ENCODE peak calls at places on chromosomes 13 and 19, in six cellular contexts. K, V, Z, U, A and H are unnamed samples.
A peak's percentile ranks its signal among the peaks of the same experiment; 100 is the strongest.

GRCh38 chr13:110469597-110469996 is 91.9 kb downstream of the RAB20 start:
- DNase-seq in U (no peak), V (no peak), Z (no peak), A (no peak), K (no peak), H (no peak)

GRCh38 chr19:48683349-48683748 is 10.5 kb upstream of the NTN5 start:
- DNase-seq in V (no peak), K (no peak), A (no peak), Z (no peak), U (peak; percentile 58), H (no peak)

GRCh38 chr19:29528946-29529645 is 3.3 kb downstream of the VSTM2B start:
- DNase-seq in A (peak; percentile 70), Z (peak; percentile 26), U (no peak), K (no peak), V (no peak), H (no peak)

GRCh38 chr19:13717194-13717643 is 47.1 kb upstream of the MRI1 start:
- DNase-seq in Z (no peak), V (no peak), A (no peak), K (no peak), U (no peak), H (no peak)

GRCh38 chr19:13881692-13882418 is 4.9 kb downstream of the NANOS3 start:
- DNase-seq in V (peak; percentile 79), A (no peak), K (peak; percentile 73), U (no peak), Z (no peak), H (no peak)

GRCh38 chr19:28393574-28394336 is 819.2 kb downstream of the UQCRFS1 start:
- DNase-seq in K (no peak), Z (no peak), A (no peak), V (no peak), U (no peak), H (no peak)

GRCh38 chr13:93145199-93145598 is 81.4 kb upstream of the GPC6 start:
- DNase-seq in A (no peak), K (no peak), V (no peak), U (no peak), Z (no peak), H (no peak)

GRCh38 chr13:19646062-19646461 is 12.6 kb downstream of the MPHOSPH8 start:
- DNase-seq in A (no peak), U (no peak), K (no peak), V (no peak), Z (no peak), H (no peak)

GRCh38 chr13:48542581-48543341 is 9.9 kb upstream of the RCBTB2 start:
- DNase-seq in K (peak; percentile 49), V (peak; percentile 57), Z (peak; percentile 26), A (peak; percentile 49), U (peak; percentile 64), H (peak; percentile 29)

GRCh38 chr19:8629184-8629583 is 1.2 kb upstream of the NFILZ start:
- DNase-seq in K (no peak), Z (no peak), U (no peak), A (no peak), V (no peak), H (no peak)
- H3K36me3 ChIP-seq in K (no peaks in the 10 kb centered on the region), Z (no peaks in the 10 kb centered on the region), U (no peaks in the 10 kb centered on the region), A (no peaks in the 10 kb centered on the region), V (no peaks in the 10 kb centered on the region), H (no peaks in the 10 kb centered on the region)

DNA sequence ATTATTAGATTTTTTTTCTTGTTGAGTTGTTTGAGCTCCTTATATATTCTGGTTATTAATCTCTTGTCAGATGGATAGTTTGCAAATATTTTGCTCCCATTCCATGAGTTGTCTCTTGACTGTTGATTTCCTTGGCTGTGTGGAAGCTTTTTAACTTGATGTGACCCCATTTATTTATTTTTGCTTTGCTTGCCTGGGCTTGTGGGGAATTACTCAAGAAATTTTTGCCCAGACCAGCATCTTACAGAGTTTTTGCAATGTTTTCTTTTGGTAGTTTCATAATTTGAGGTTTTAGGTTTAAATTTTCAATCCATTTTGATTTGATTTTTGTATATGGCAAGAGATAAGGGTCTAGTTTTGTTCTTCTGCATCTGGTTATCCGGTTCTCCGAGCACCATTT is 124.7 kb downstream of the PCCA start:
- DNase-seq in A (no peak), V (no peak), K (no peak), U (no peak), Z (no peak), H (peak; percentile 51)
- H3K9me3 ChIP-seq in A (no peaks in the 10 kb centered on the region), V (no peaks in the 10 kb centered on the region), K (no peaks in the 10 kb centered on the region), U (no peaks in the 10 kb centered on the region), Z (no peaks in the 10 kb centered on the region), H (no peaks in the 10 kb centered on the region)

GRCh38 chr19:4362038-4362828 is 18.9 kb downstream of the MPND start:
- DNase-seq in K (peak; percentile 28), Z (no peak), U (peak; percentile 57), A (peak; percentile 58), V (no peak), H (no peak)

GRCh38 chr19:4360641-4361151 is 17.3 kb downstream of the MPND start:
- DNase-seq in V (no peak), A (no peak), K (no peak), Z (no peak), U (peak; percentile 83), H (no peak)

GRCh38 chr19:4361152-4362037 is 18.0 kb downstream of the MPND start:
- DNase-seq in Z (no peak), K (peak; percentile 34), V (no peak), A (no peak), U (peak; percentile 71), H (no peak)

GRCh38 chr19:4363571-4364304 is 20.4 kb downstream of the MPND start:
- DNase-seq in Z (no peak), A (peak; percentile 45), V (no peak), U (no peak), K (peak; percentile 26), H (no peak)

GRCh38 chr19:4362871-4363545 is 19.6 kb downstream of the MPND start:
- DNase-seq in A (peak; percentile 76), K (peak; percentile 35), V (no peak), U (no peak), Z (no peak), H (no peak)
- H3K36me3 ChIP-seq in A (peaks cover 10% of the 10 kb centered on the region), K (no peaks in the 10 kb centered on the region), V (no peaks in the 10 kb centered on the region), U (no peaks in the 10 kb centered on the region), Z (peaks cover 58% of the 10 kb centered on the region), H (peaks cover 71% of the 10 kb centered on the region)

DNA sequence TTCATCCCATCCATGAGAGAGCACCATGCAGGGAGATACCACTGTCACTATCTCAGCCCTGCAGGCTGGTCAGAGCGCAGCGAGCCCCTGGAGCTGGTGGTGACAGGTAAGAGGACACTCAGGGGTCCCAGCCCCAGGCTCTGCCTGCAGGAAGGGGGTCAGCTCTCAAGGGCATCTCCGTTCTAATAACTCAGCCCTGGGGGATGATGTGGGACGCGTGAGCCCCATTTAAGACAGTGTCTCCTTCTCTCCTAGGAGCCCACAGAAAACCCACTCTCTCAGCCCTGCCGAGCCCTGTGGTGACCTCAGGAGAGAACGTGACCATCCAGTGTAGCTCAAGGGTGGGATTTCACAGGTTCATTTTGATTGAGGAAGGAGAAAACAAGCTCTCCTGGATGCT is 15.5 kb upstream of the KIR3DL3 start:
- DNase-seq in K (no peak), V (no peak), A (no peak), U (no peak), Z (no peak), H (no peak)
- H3K9me3 ChIP-seq in K (no peaks in the 10 kb centered on the region), V (no peaks in the 10 kb centered on the region), A (peaks cover 77% of the 10 kb centered on the region), U (no peaks in the 10 kb centered on the region), Z (peaks cover 44% of the 10 kb centered on the region), H (no peaks in the 10 kb centered on the region)

DNA sequence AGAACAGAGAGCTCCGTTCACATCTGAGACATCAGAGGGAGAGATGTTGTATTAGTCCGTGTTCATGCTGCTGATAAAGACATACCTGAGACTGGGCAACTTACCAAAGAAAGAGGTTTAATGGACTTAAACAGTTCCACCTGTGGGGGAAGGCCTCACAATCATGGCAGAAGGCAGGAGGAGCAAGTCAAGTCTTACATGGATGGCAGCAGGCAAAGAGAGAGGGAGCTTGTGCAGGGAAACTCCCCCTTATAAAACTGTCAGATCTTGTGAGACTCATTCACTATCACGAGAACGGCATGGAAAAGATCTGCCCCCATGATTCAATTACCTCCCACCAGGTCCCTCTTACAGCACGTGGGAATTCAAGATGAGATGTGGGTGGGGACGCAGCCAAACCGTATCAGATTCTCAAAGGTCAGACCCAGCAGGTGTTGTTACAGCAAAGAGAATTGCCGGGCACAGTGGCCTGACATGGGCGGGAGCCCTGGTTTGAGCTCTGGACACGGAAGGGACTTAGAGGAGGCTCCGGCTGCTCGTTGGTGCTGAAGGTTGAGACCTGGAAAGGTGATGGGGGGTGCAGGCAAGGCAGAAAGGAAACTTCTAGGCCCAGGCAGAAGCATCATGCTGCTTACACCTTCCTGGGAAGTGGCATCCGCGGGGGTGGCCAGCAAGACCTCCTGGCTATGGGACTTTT is 33.1 kb downstream of the PEX11G start:
- DNase-seq in V (no peak), Z (no peak), K (no peak), U (no peak), A (no peak), H (no peak)
- H3K36me3 ChIP-seq in V (no peaks in the 10 kb centered on the region), Z (peaks cover 30% of the 10 kb centered on the region), K (peaks cover 6% of the 10 kb centered on the region), U (no peaks in the 10 kb centered on the region), A (peaks cover 39% of the 10 kb centered on the region), H (peaks cover 38% of the 10 kb centered on the region)

DNA sequence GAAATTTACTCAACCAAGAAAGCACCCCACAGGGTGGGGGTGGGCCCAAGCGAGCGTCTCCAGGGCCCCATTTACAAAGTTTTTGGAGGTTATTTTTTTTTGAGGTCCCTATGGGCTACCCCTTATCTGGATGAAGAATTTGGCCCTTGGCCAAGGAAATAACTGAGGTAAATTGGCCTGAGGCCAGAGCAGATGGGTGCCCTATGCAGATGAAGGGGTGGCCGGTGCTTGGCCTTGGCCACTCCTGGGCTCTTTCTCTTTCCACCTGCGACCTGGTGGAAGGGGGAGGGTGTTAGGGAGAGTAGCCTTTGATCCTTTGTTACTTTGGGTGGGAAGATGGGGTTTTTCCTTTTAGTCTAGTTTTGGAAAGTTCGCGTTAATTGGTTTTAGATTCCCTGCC is 15.5 kb downstream of the ZNF701 start:
- DNase-seq in A (no peak), K (no peak), V (no peak), U (no peak), Z (no peak), H (no peak)
- H3K9me3 ChIP-seq in A (peaks cover 3% of the 10 kb centered on the region), K (peaks cover 71% of the 10 kb centered on the region), V (peaks cover 34% of the 10 kb centered on the region), U (no peaks in the 10 kb centered on the region), Z (peaks cover 10% of the 10 kb centered on the region), H (peaks cover 18% of the 10 kb centered on the region)

GRCh38 chr19:40337107-40337506 is 11.1 kb downstream of the C19orf47 start:
- DNase-seq in U (no peak), A (no peak), Z (no peak), K (no peak), V (no peak), H (no peak)

GRCh38 chr19:40332669-40333068 is 15.5 kb downstream of the C19orf47 start:
- DNase-seq in V (no peak), A (no peak), K (no peak), Z (no peak), U (no peak), H (no peak)

GRCh38 chr19:40335855-40336700 is 12.1 kb downstream of the C19orf47 start:
- DNase-seq in K (peak; percentile 4), V (no peak), A (no peak), Z (no peak), U (no peak), H (no peak)

GRCh38 chr19:40337594-40337993 is 10.6 kb downstream of the C19orf47 start:
- DNase-seq in Z (no peak), K (peak; percentile 8), A (no peak), U (no peak), V (no peak), H (no peak)

DNA sequence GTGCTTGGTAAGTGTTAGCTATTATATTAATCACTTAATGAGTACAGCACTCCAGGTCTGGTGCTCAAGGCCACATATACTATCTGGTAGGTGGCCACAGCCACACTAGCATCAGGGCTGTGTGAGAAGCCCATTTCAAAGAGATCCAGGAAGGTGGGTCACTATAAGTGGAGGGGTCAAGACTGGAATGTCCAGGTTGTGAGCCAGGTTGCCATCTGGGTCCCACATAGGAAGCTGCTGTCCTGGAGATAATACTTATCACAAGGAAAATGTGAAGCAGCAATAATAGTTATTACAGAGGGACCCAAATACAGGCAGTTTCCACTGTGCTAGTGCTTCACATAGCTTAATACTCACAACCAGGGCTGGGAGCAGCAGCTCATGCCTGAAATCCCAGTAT is 13.1 kb downstream of the C19orf47 start:
- DNase-seq in Z (no peak), K (no peak), U (no peak), V (no peak), A (no peak), H (no peak)
- H3K36me3 ChIP-seq in Z (peaks cover 17% of the 10 kb centered on the region), K (peaks cover 6% of the 10 kb centered on the region), U (no peaks in the 10 kb centered on the region), V (no peaks in the 10 kb centered on the region), A (peaks cover 13% of the 10 kb centered on the region), H (peaks cover 57% of the 10 kb centered on the region)